ENCODE peak calls at places on chromosome 11, in eight cellular contexts. I, L, Q, J, K, D, V and P are unnamed samples.
A peak's percentile ranks its signal among the peaks of the same experiment; 100 is the strongest.

GRCh38 chr11:45209000-45209399 is 62.6 kb downstream of the PRDM11 start:
- DNase-seq in I (no peak), L (no peak), Q (no peak), J (no peak), K (no peak), D (no peak), V (no peak), P (no peak)

GRCh38 chr11:61332266-61332822 is 561 bp downstream of the DDB1 start:
- DNase-seq in I (peak; percentile 5), L (peak; percentile 85), Q (peak; percentile 36), J (no peak), K (no peak), D (no peak), V (no peak), P (no peak)

GRCh38 chr11:75241906-75242644 is 1.5 kb downstream of the TPBGL start:
- DNase-seq in I (no peak), L (peak; percentile 45), Q (no peak), J (no peak), K (no peak), D (no peak), V (no peak), P (no peak)

GRCh38 chr11:121485221-121485620 is 32.5 kb upstream of the SORL1-AS1 start:
- DNase-seq in I (no peak), L (no peak), Q (no peak), J (no peak), K (no peak), D (no peak), V (no peak), P (no peak)

GRCh38 chr11:120977470-120977869 is 46.4 kb upstream of the TBCEL start:
- DNase-seq in I (no peak), L (no peak), Q (peak; percentile 10), J (no peak), K (no peak), D (no peak), V (no peak), P (no peak)

GRCh38 chr11:79762271-79762935 is 321.6 kb upstream of the TENM4 start:
- DNase-seq in I (no peak), L (no peak), Q (peak; percentile 3), J (no peak), K (no peak), D (peak; percentile 19), V (no peak), P (no peak)

GRCh38 chr11:30585067-30585891 is 874 bp downstream of the MPPED2 start:
- DNase-seq in I (peak; percentile 3), L (peak; percentile 77), Q (no peak), J (peak; percentile 37), K (no peak), D (peak; percentile 42), V (peak; percentile 37), P (no peak)

GRCh38 chr11:8290122-8290810 is 26.6 kb upstream of the LMO1 start:
- DNase-seq in I (no peak), L (no peak), Q (no peak), J (no peak), K (no peak), D (no peak), V (no peak), P (no peak)

GRCh38 chr11:6737872-6738466 is 33.8 kb downstream of the OR2AG2 start:
- DNase-seq in I (peak; percentile 75), L (peak; percentile 79), Q (peak; percentile 34), J (no peak), K (no peak), D (peak; percentile 84), V (no peak), P (peak; percentile 14)

GRCh38 chr11:80727315-80727714 is 1286.5 kb upstream of the TENM4 start:
- DNase-seq in I (no peak), L (no peak), Q (no peak), J (no peak), K (no peak), D (peak; percentile 76), V (no peak), P (no peak)

GRCh38 chr11:78595431-78596130 is 20.9 kb upstream of the NARS2 start:
- DNase-seq in I (no peak), L (no peak), Q (peak; percentile 34), J (no peak), K (no peak), D (no peak), V (peak; percentile 53), P (no peak)

GRCh38 chr11:706439-706956 is 467 bp downstream of the EPS8L2 start:
- DNase-seq in I (no peak), L (peak; percentile 98), Q (peak; percentile 36), J (no peak), K (no peak), D (no peak), V (no peak), P (no peak)

GRCh38 chr11:129592191-129592590 is 216.5 kb downstream of the BARX2 start:
- DNase-seq in I (no peak), L (no peak), Q (no peak), J (no peak), K (no peak), D (no peak), V (no peak), P (no peak)

GRCh38 chr11:298406-299065 is 790 bp downstream of the IFITM5 start:
- DNase-seq in I (no peak), L (peak; percentile 81), Q (no peak), J (peak; percentile 17), K (no peak), D (no peak), V (no peak), P (no peak)

GRCh38 chr11:129323896-129324522 is 51.6 kb upstream of the BARX2 start:
- DNase-seq in I (no peak), L (no peak), Q (peak; percentile 28), J (no peak), K (peak; percentile 17), D (no peak), V (no peak), P (no peak)

GRCh38 chr11:108237058-108237481 is 14.2 kb downstream of the ATM start:
- DNase-seq in I (peak; percentile 48), L (no peak), Q (no peak), J (no peak), K (no peak), D (no peak), V (no peak), P (no peak)
- H3K36me3 ChIP-seq in I (peaks cover 18% of the 10 kb centered on the region), L (peaks cover 45% of the 10 kb centered on the region), Q (peaks cover 23% of the 10 kb centered on the region), J (peaks cover 75% of the 10 kb centered on the region), K (no peaks in the 10 kb centered on the region), D (no peaks in the 10 kb centered on the region), V (peaks cover 3% of the 10 kb centered on the region), P (peaks cover 41% of the 10 kb centered on the region)

DNA sequence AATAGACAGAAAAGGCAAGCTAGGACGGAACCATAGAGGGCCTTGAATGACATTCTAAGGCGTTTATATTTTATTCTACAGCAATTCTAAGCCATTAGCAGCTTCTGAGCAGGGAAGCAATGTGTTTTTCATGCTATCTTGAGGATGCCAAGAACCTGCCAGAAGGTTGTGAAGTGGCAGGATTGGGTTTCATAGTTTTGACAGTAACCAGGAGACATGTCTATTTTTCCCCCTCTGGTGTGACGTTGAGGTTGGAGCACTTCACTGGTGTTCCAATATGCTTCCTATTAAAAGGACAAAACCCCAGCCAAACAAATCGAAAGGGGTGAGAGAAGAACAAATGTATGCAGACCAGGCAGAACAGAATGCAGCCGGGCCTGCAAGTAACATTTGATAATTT is 148.2 kb downstream of the SPATA19 start:
- DNase-seq in I (no peak), L (no peak), Q (no peak), J (no peak), K (no peak), D (no peak), V (no peak), P (no peak)
- H3K9me3 ChIP-seq in I (no peaks in the 10 kb centered on the region), L (peaks cover 4% of the 10 kb centered on the region), Q (peaks cover 40% of the 10 kb centered on the region), J (no peaks in the 10 kb centered on the region), K (no peaks in the 10 kb centered on the region), D (no peaks in the 10 kb centered on the region), V (no peaks in the 10 kb centered on the region), P (no peaks in the 10 kb centered on the region)

GRCh38 chr11:114319716-114320328 is 23.6 kb downstream of the NNMT start:
- DNase-seq in I (peak; percentile 3), L (no peak), Q (no peak), J (no peak), K (no peak), D (peak; percentile 23), V (no peak), P (no peak)

GRCh38 chr11:114317738-114318137 is 21.5 kb downstream of the NNMT start:
- DNase-seq in I (no peak), L (peak; percentile 19), Q (peak; percentile 67), J (peak; percentile 39), K (no peak), D (peak; percentile 77), V (peak; percentile 50), P (peak; percentile 18)

GRCh38 chr11:114315749-114316368 is 19.7 kb downstream of the NNMT start:
- DNase-seq in I (peak; percentile 18), L (no peak), Q (no peak), J (no peak), K (no peak), D (no peak), V (no peak), P (no peak)

GRCh38 chr11:114316980-114317675 is 20.9 kb downstream of the NNMT start:
- DNase-seq in I (no peak), L (peak; percentile 47), Q (no peak), J (no peak), K (no peak), D (no peak), V (no peak), P (no peak)

GRCh38 chr11:114318361-114318760 is 22.2 kb downstream of the NNMT start:
- DNase-seq in I (no peak), L (no peak), Q (no peak), J (no peak), K (no peak), D (peak; percentile 53), V (no peak), P (no peak)
- H3K4me3 ChIP-seq in I (no peak overlapping the region), L (no peak overlapping the region), Q (no peak overlapping the region), J (peak overlapping the region; percentile 25), K (no peak overlapping the region), D (peak overlapping the region; percentile 9), V (no peak overlapping the region), P (no peak overlapping the region)

GRCh38 chr11:57302489-57302888 is 22.3 kb downstream of the TNKS1BP1 start:
- DNase-seq in I (no peak), L (peak; percentile 26), Q (no peak), J (no peak), K (no peak), D (no peak), V (no peak), P (no peak)
- H3K36me3 ChIP-seq in I (no peaks in the 10 kb centered on the region), L (peaks cover 71% of the 10 kb centered on the region), Q (peaks cover 72% of the 10 kb centered on the region), J (peaks cover 62% of the 10 kb centered on the region), K (peaks cover 29% of the 10 kb centered on the region), D (no peaks in the 10 kb centered on the region), V (no peaks in the 10 kb centered on the region), P (peaks cover 10% of the 10 kb centered on the region)